ENCODE peak calls at places on chromosome 17, in four cellular contexts. I, J, L and M are unnamed samples.

GRCh38 chr17:75773121-75773807 is 8.3 kb upstream of the GALK1 start:
- DNase-seq in I (no peak), J (peak), L (no peak), M (no peak)

GRCh38 chr17:69574257-69575197 is 160.0 kb downstream of the MAP2K6 start:
- DNase-seq in I (no peak), J (no peak), L (no peak), M (peak)

GRCh38 chr17:38885728-38886642 is 16.1 kb downstream of the LASP1 start:
- DNase-seq in I (no peak), J (no peak), L (no peak), M (peak)

GRCh38 chr17:73956169-73956568 is 247.3 kb upstream of the RPL38 start:
- DNase-seq in I (no peak), J (no peak), L (no peak), M (no peak)

GRCh38 chr17:38451030-38451839 is 23.0 kb downstream of the ARHGAP23 start:
- DNase-seq in I (no peak), J (no peak), L (no peak), M (peak)

GRCh38 chr17:9389116-9389515 is 186.5 kb downstream of the STX8 start:
- DNase-seq in I (peak), J (no peak), L (no peak), M (peak)

GRCh38 chr17:36827056-36827455 is 110.2 kb upstream of the LHX1 start:
- DNase-seq in I (no peak), J (no peak), L (no peak), M (no peak)

GRCh38 chr17:74730491-74731346 is 6.3 kb upstream of the RAB37 start:
- DNase-seq in I (no peak), J (no peak), L (no peak), M (no peak)

GRCh38 chr17:72502940-72503341 is 382.1 kb downstream of the SOX9 start:
- DNase-seq in I (no peak), J (no peak), L (no peak), M (peak)

GRCh38 chr17:2093349-2093748 is 38.4 kb downstream of the HIC1 start:
- DNase-seq in I (no peak), J (no peak), L (no peak), M (no peak)

GRCh38 chr17:48989100-48989499 is 8.1 kb upstream of the IGF2BP1 start:
- DNase-seq in I (no peak), J (no peak), L (no peak), M (no peak)

GRCh38 chr17:44677136-44677535 is 12.4 kb downstream of the CCDC43 start:
- DNase-seq in I (no peak), J (no peak), L (no peak), M (peak)

GRCh38 chr17:64443086-64443760 is 5.7 kb upstream of the MILR1 start:
- DNase-seq in I (peak), J (no peak), L (no peak), M (no peak)

GRCh38 chr17:64449545-64449944 is 630 bp downstream of the MILR1 start:
- DNase-seq in I (no peak), J (no peak), L (no peak), M (peak)

GRCh38 chr17:64447526-64447925 is 1.4 kb upstream of the MILR1 start:
- DNase-seq in I (no peak), J (no peak), L (no peak), M (no peak)

GRCh38 chr17:64448665-64449512 is at the start of gene MILR1:
- DNase-seq in I (peak), J (peak), L (no peak), M (peak)
- H3K27ac ChIP-seq in I (no peak), J (no peak), L (no peak), M (peak)

GRCh38 chr17:78694805-78695531 is 87.1 kb downstream of the CYTH1 start:
- DNase-seq in I (no peak), J (no peak), L (no peak), M (no peak)

GRCh38 chr17:78697846-78698343 is 84.2 kb downstream of the CYTH1 start:
- DNase-seq in I (no peak), J (no peak), L (no peak), M (no peak)

GRCh38 chr17:78693346-78694083 is 88.6 kb downstream of the CYTH1 start:
- DNase-seq in I (no peak), J (no peak), L (no peak), M (no peak)

GRCh38 chr17:78696016-78696992 is 85.8 kb downstream of the CYTH1 start:
- DNase-seq in I (no peak), J (no peak), L (no peak), M (peak)

DNA sequence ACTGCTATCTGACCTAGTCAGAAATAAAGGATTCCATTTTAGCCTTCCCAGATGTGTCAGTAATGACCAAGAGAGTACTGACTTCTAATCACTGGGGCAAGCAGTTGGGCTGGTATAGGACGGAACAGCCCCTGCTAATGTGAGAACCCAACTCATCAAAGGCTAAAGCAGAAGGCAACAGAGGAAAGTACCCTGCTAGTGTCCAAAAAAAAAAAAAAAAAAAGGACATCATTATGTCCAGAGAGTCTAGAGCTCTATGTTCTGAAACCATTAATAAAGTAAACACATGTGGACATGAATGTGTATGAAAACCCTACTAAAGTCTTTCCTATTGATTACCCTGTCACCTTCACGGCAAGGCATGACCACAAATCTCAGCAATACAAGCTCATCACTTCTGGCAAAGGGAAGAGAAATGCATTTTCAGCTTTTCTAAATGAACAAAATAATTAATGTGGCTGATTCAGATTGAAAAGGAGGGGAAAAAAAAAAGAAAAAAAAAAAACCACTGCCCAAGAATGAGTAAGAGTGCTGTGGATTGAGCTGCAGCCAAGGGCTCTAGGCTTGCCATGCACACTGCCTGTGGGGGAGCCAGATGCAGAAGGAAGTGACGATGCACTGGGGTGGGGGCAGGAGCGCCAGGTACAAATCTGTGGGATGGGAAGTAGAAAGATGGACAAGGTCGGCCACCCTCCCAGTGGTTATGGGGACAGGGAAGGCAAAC is 84.8 kb downstream of the CYTH1 start:
- DNase-seq in I (no peak), J (peak), L (no peak), M (peak)
- H3K4me3 ChIP-seq in I (no peak), J (no peak), L (no peak), M (no peak)

GRCh38 chr17:77326636-77327035 is 185.9 kb downstream of the SEC14L1 start:
- DNase-seq in I (no peak), J (no peak), L (no peak), M (no peak)
- H3K27ac ChIP-seq in I (no peak), J (no peak), L (no peak), M (peak)

GRCh38 chr17:50269477-50270429 is 4.5 kb upstream of the TMEM92 start:
- DNase-seq in I (peak), J (peak), L (peak), M (peak)
- H3K4me3 ChIP-seq in I (no peak), J (no peak), L (no peak), M (peak)

GRCh38 chr17:17710728-17711541 is 29.7 kb downstream of the RAI1 start:
- DNase-seq in I (peak), J (peak), L (no peak), M (peak)

GRCh38 chr17:17708301-17708700 is 27.0 kb downstream of the RAI1 start:
- DNase-seq in I (no peak), J (no peak), L (no peak), M (no peak)

GRCh38 chr17:17708816-17709215 is 27.6 kb downstream of the RAI1 start:
- DNase-seq in I (no peak), J (no peak), L (no peak), M (no peak)

GRCh38 chr17:17710355-17710727 is 29.1 kb downstream of the RAI1 start:
- DNase-seq in I (no peak), J (no peak), L (no peak), M (no peak)

GRCh38 chr17:17709815-17710321 is 28.6 kb downstream of the RAI1 start:
- DNase-seq in I (no peak), J (no peak), L (no peak), M (no peak)
- H3K27ac ChIP-seq in I (no peak), J (peak), L (no peak), M (no peak)

DNA sequence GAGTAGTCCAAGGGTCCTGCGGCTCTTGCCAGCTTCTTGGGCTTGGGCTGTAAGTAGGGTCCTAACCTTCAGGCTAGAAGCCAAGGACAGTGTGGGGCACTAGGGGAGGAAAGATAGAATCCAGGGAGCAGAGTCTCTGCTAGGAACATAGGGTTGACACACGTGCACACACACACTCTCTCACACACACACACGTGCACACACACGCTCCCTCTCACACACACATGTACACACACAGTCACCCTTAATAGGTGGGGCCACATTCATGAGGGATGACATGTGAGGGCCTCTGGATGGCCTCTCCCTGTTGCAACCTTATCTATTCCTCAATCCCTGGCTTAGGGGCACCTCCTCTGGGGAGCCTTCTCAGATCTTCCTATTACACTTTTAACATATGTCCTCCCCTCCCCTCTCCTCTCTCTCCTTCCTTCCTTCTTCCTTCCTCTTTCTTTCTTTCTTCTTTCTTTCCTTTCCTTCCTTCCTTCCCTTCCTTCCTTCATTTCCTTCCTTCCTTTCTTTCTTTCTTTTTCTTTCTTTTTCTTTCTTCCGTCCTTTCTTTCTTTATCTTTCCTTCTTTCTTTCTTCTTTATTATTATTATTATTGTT is 3.1 kb downstream of the EPX start:
- DNase-seq in I (no peak), J (no peak), L (no peak), M (no peak)
- H3K4me3 ChIP-seq in I (no peak), J (no peak), L (no peak), M (no peak)

DNA sequence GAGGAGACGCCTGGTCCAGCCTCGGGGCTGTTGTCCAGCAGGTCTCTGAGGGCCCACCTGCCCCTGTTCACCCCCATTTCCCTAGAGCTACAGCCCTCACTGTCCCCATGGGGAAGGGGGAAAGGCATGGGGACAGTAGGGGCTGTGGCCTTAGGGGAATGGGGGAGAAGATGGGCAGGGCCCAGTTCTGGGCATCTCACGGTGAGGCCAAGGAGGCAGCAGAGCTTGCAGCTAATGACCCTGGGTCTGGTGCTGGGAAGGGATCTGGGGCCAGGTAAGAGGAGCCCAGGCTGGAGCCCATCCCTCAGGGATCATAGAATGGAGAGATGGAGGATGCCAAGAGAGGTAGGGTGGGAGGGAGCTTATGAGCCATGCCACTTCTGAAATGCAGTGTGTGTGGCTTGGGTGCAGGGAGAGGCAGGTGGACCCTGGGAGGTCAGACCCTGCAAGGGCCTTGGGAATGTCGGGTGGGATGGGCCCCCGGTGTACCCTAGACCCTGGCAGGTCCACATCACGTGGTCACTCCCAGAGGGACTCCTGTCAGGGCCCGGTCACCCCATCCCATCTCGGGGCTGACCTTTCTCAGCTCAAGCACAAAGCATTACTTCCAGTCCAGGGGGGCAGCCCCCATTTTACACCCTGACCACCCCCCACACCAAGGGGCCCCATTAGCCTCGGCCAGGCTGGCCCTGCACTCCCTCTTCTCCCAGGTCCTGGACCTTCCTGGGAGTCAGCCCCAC is 35.9 kb upstream of the KSR1 start:
- DNase-seq in I (no peak), J (no peak), L (no peak), M (no peak)
- H3K27ac ChIP-seq in I (no peak), J (no peak), L (no peak), M (no peak)